ENCODE peak calls at places on chromosomes 7 and 10, in eight cellular contexts. H is GM23248, G is T-helper 2 cell, E is HEK293T, K is iris pigment epithelial cell, O is GM23338, W is endothelial cell, C is activated T-helper 1 cell treated with Interleukin-2 at 50 U/mL for 16 hours. Q is an unnamed sample.

GRCh38 chr10:31789555-31789954 is 139.1 kb downstream of the ARHGAP12 start:
- DNase-seq in H (no peak), G (no peak), E (no peak), K (no peak), O (no peak), W (no peak), C (no peak), Q (no peak)

GRCh38 chr10:31036209-31036608 is 4.5 kb upstream of the ZNF438 start:
- DNase-seq in H (no peak), G (no peak), E (no peak), K (peak), O (peak), W (peak), C (no peak), Q (no peak)

GRCh38 chr7:47225387-47226170 is 356.3 kb downstream of the TNS3 start:
- DNase-seq in H (peak), G (no peak), E (no peak), K (no peak), O (no peak), W (no peak), C (no peak), Q (no peak)

GRCh38 chr10:27030060-27030459 is 70.2 kb downstream of the ANKRD26 start:
- DNase-seq in H (no peak), G (no peak), E (no peak), K (peak), O (no peak), W (no peak), C (no peak), Q (no peak)

GRCh38 chr10:99520040-99520803 is 12.5 kb upstream of the NKX2-3 start:
- DNase-seq in H (no peak), G (no peak), E (peak), K (no peak), O (peak), W (no peak), C (no peak), Q (no peak)

GRCh38 chr7:90850516-90850915 is 254.4 kb downstream of the CDK14 start:
- DNase-seq in H (no peak), G (no peak), E (no peak), K (no peak), O (no peak), W (no peak), C (no peak), Q (no peak)

GRCh38 chr7:149471289-149471953 is 10.6 kb upstream of the ZNF777 start:
- DNase-seq in H (no peak), G (no peak), E (no peak), K (no peak), O (no peak), W (no peak), C (no peak), Q (no peak)

GRCh38 chr10:71457908-71458307 is 61.2 kb downstream of the CDH23 start:
- DNase-seq in H (no peak), G (no peak), E (no peak), K (no peak), O (no peak), W (no peak), C (no peak), Q (no peak)

GRCh38 chr10:21811245-21811585 is 192.3 kb downstream of the DNAJC1 start:
- DNase-seq in H (no peak), G (no peak), E (no peak), K (peak), O (no peak), W (no peak), C (no peak), Q (no peak)

GRCh38 chr7:30900053-30900452 is 11.6 kb upstream of the AQP1 start:
- DNase-seq in H (no peak), G (no peak), E (no peak), K (no peak), O (no peak), W (no peak), C (no peak), Q (no peak)

GRCh38 chr10:107747851-107748250 is 583.3 kb upstream of the SORCS1 start:
- DNase-seq in H (no peak), G (no peak), E (no peak), K (no peak), O (no peak), W (no peak), C (no peak), Q (no peak)

GRCh38 chr10:25934673-25935139 is 677 bp downstream of the MYO3A start:
- DNase-seq in H (no peak), G (no peak), E (peak), K (no peak), O (peak), W (peak), C (no peak), Q (peak)

GRCh38 chr7:55538538-55538937 is 33.8 kb downstream of the VOPP1 start:
- DNase-seq in H (peak), G (no peak), E (no peak), K (peak), O (no peak), W (no peak), C (no peak), Q (no peak)

GRCh38 chr7:122013070-122013469 is 131.0 kb downstream of the AASS start:
- DNase-seq in H (no peak), G (no peak), E (no peak), K (no peak), O (no peak), W (no peak), C (no peak), Q (no peak)

GRCh38 chr10:127033116-127033515 is 127.9 kb downstream of the DOCK1 start:
- DNase-seq in H (no peak), G (no peak), E (no peak), K (no peak), O (no peak), W (no peak), C (no peak), Q (no peak)

GRCh38 chr10:79053081-79053434 is 15.7 kb upstream of the ZMIZ1 start:
- DNase-seq in H (no peak), G (no peak), E (no peak), K (no peak), O (no peak), W (no peak), C (no peak), Q (no peak)

GRCh38 chr10:43892062-43892765 is 243.5 kb upstream of the ZNF32 start:
- DNase-seq in H (peak), G (no peak), E (no peak), K (no peak), O (no peak), W (no peak), C (no peak), Q (no peak)

GRCh38 chr7:157372300-157373232 is 35.8 kb downstream of the DNAJB6 start:
- DNase-seq in H (no peak), G (no peak), E (no peak), K (no peak), O (no peak), W (no peak), C (no peak), Q (no peak)

GRCh38 chr7:24812313-24812945 is 55.2 kb upstream of the GSDME start:
- DNase-seq in H (peak), G (no peak), E (peak), K (no peak), O (peak), W (peak), C (no peak), Q (peak)

GRCh38 chr7:133650487-133651292 is 397.8 kb downstream of the EXOC4 start:
- DNase-seq in H (peak), G (no peak), E (no peak), K (peak), O (no peak), W (no peak), C (no peak), Q (no peak)

GRCh38 chr7:51430480-51431086 is 114.0 kb upstream of the COBL start:
- DNase-seq in H (peak), G (no peak), E (peak), K (peak), O (peak), W (peak), C (no peak), Q (peak)

GRCh38 chr10:132787253-132788179 is 1.6 kb upstream of the NKX6-2 start:
- DNase-seq in H (no peak), G (no peak), E (peak), K (no peak), O (peak), W (peak), C (no peak), Q (peak)

GRCh38 chr7:16669581-16669980 is 23.6 kb downstream of the BZW2 start:
- DNase-seq in H (peak), G (no peak), E (no peak), K (peak), O (no peak), W (no peak), C (no peak), Q (no peak)

GRCh38 chr10:93535293-93535692 is 31.2 kb upstream of the FFAR4 start:
- DNase-seq in H (no peak), G (no peak), E (no peak), K (no peak), O (peak), W (no peak), C (no peak), Q (no peak)

GRCh38 chr10:3248526-3249255 is 76.1 kb upstream of the PITRM1 start:
- DNase-seq in H (peak), G (no peak), E (no peak), K (peak), O (no peak), W (no peak), C (no peak), Q (peak)

GRCh38 chr10:13560597-13560996 is 26.2 kb upstream of the PRPF18 start:
- DNase-seq in H (peak), G (no peak), E (no peak), K (peak), O (no peak), W (no peak), C (no peak), Q (no peak)

GRCh38 chr7:93530701-93531100 is 43.8 kb downstream of the CALCR start:
- DNase-seq in H (no peak), G (no peak), E (no peak), K (no peak), O (no peak), W (no peak), C (no peak), Q (no peak)

GRCh38 chr7:154566877-154567276 is 436.0 kb downstream of the PAXIP1 start:
- DNase-seq in H (no peak), G (no peak), E (no peak), K (no peak), O (no peak), W (no peak), C (no peak), Q (no peak)